ENCODE peak calls at places on chromosomes 4 and X, in seven cellular contexts. One of them, this sample, is unnamed. For H3K4me1, the result is how much of the 10 kb centered on the place peaks cover.

GRCh38 chr4:99202536-99202935 is 16.5 kb downstream of the ADH6 start:
- DNase-seq in right lobe of liver: no peak
- DNase-seq in colonic mucosa: no peak
- DNase-seq in K562: no peak
- DNase-seq in foreskin keratinocyte: no peak
- DNase-seq in tibial artery: peak
- DNase-seq in cardiac muscle cell: peak
- DNase-seq in this sample: no peak

GRCh38 chr4:2281575-2282343 is 19.9 kb upstream of the MXD4 start:
- DNase-seq in right lobe of liver: peak
- DNase-seq in colonic mucosa: no peak
- DNase-seq in K562: no peak
- DNase-seq in foreskin keratinocyte: no peak
- DNase-seq in tibial artery: no peak
- DNase-seq in cardiac muscle cell: no peak
- DNase-seq in this sample: peak

GRCh38 chr4:113153529-113154101 is 104.2 kb downstream of the ANK2 start:
- DNase-seq in right lobe of liver: no peak
- DNase-seq in colonic mucosa: no peak
- DNase-seq in K562: no peak
- DNase-seq in foreskin keratinocyte: no peak
- DNase-seq in tibial artery: no peak
- DNase-seq in cardiac muscle cell: peak
- DNase-seq in this sample: no peak

GRCh38 chr4:116702949-116703348 is 382.4 kb downstream of the TRAM1L1 start:
- DNase-seq in right lobe of liver: no peak
- DNase-seq in colonic mucosa: no peak
- DNase-seq in K562: no peak
- DNase-seq in foreskin keratinocyte: no peak
- DNase-seq in tibial artery: no peak
- DNase-seq in cardiac muscle cell: no peak
- DNase-seq in this sample: no peak

GRCh38 chrX:88937616-88938015 is 190.6 kb downstream of the CPXCR1 start:
- DNase-seq in right lobe of liver: no peak
- DNase-seq in colonic mucosa: no peak
- DNase-seq in K562: no peak
- DNase-seq in foreskin keratinocyte: no peak
- DNase-seq in tibial artery: no peak
- DNase-seq in cardiac muscle cell: no peak
- DNase-seq in this sample: no peak

GRCh38 chrX:145552643-145553042 is 265.0 kb upstream of the SLITRK2 start:
- DNase-seq in right lobe of liver: no peak
- DNase-seq in colonic mucosa: no peak
- DNase-seq in K562: no peak
- DNase-seq in foreskin keratinocyte: no peak
- DNase-seq in tibial artery: no peak
- DNase-seq in cardiac muscle cell: no peak
- DNase-seq in this sample: no peak

GRCh38 chr4:159352609-159353008 is 249.7 kb downstream of the RAPGEF2 start:
- DNase-seq in right lobe of liver: no peak
- DNase-seq in colonic mucosa: no peak
- DNase-seq in K562: no peak
- DNase-seq in foreskin keratinocyte: no peak
- DNase-seq in tibial artery: no peak
- DNase-seq in cardiac muscle cell: no peak
- DNase-seq in this sample: no peak

GRCh38 chrX:120251471-120252011 is 929 bp downstream of the ZBTB33 start:
- DNase-seq in right lobe of liver: peak
- DNase-seq in colonic mucosa: peak
- DNase-seq in K562: peak
- DNase-seq in foreskin keratinocyte: no peak
- DNase-seq in tibial artery: no peak
- DNase-seq in cardiac muscle cell: peak
- DNase-seq in this sample: peak

GRCh38 chr4:23058113-23058512 is 365.4 kb downstream of the GBA3 start:
- DNase-seq in right lobe of liver: no peak
- DNase-seq in colonic mucosa: no peak
- DNase-seq in K562: no peak
- DNase-seq in foreskin keratinocyte: no peak
- DNase-seq in tibial artery: no peak
- DNase-seq in cardiac muscle cell: no peak
- DNase-seq in this sample: no peak

GRCh38 chr4:18390655-18391369 is 369.3 kb upstream of the LCORL start:
- DNase-seq in right lobe of liver: no peak
- DNase-seq in colonic mucosa: no peak
- DNase-seq in K562: no peak
- DNase-seq in foreskin keratinocyte: no peak
- DNase-seq in tibial artery: no peak
- DNase-seq in cardiac muscle cell: no peak
- DNase-seq in this sample: no peak

GRCh38 chr4:140189846-140190245 is 35.9 kb upstream of the MAML3 start:
- DNase-seq in right lobe of liver: no peak
- DNase-seq in colonic mucosa: no peak
- DNase-seq in K562: no peak
- DNase-seq in foreskin keratinocyte: no peak
- DNase-seq in tibial artery: no peak
- DNase-seq in cardiac muscle cell: no peak
- DNase-seq in this sample: no peak

GRCh38 chr4:57342406-57342805 is 232.2 kb upstream of the IGFBP7 start:
- DNase-seq in right lobe of liver: no peak
- DNase-seq in colonic mucosa: no peak
- DNase-seq in K562: no peak
- DNase-seq in foreskin keratinocyte: no peak
- DNase-seq in tibial artery: no peak
- DNase-seq in cardiac muscle cell: peak
- DNase-seq in this sample: no peak

GRCh38 chr4:179325181-179325580 is 1882.9 kb upstream of the AGA start:
- DNase-seq in right lobe of liver: no peak
- DNase-seq in colonic mucosa: no peak
- DNase-seq in K562: no peak
- DNase-seq in foreskin keratinocyte: no peak
- DNase-seq in tibial artery: no peak
- DNase-seq in cardiac muscle cell: no peak
- DNase-seq in this sample: no peak

GRCh38 chr4:25797136-25797535 is 65.7 kb downstream of the SEL1L3 start:
- DNase-seq in right lobe of liver: no peak
- DNase-seq in colonic mucosa: no peak
- DNase-seq in K562: no peak
- DNase-seq in foreskin keratinocyte: no peak
- DNase-seq in tibial artery: no peak
- DNase-seq in cardiac muscle cell: no peak
- DNase-seq in this sample: no peak

GRCh38 chr4:183413562-183414200 is 30.8 kb upstream of the CDKN2AIP start:
- DNase-seq in right lobe of liver: no peak
- DNase-seq in colonic mucosa: no peak
- DNase-seq in K562: no peak
- DNase-seq in foreskin keratinocyte: no peak
- DNase-seq in tibial artery: no peak
- DNase-seq in cardiac muscle cell: no peak
- DNase-seq in this sample: no peak

GRCh38 chr4:10115271-10115656 is 1.3 kb downstream of the WDR1 start:
- DNase-seq in right lobe of liver: no peak
- DNase-seq in colonic mucosa: peak
- DNase-seq in K562: no peak
- DNase-seq in foreskin keratinocyte: no peak
- DNase-seq in tibial artery: no peak
- DNase-seq in cardiac muscle cell: peak
- DNase-seq in this sample: no peak

GRCh38 chr4:1216869-1217294 is 32.0 kb downstream of the CTBP1 start:
- DNase-seq in right lobe of liver: no peak
- DNase-seq in colonic mucosa: no peak
- DNase-seq in K562: no peak
- DNase-seq in foreskin keratinocyte: no peak
- DNase-seq in tibial artery: no peak
- DNase-seq in cardiac muscle cell: no peak
- DNase-seq in this sample: peak

GRCh38 chr4:15376145-15376544 is 51.7 kb upstream of the C1QTNF7 start:
- DNase-seq in right lobe of liver: no peak
- DNase-seq in colonic mucosa: no peak
- DNase-seq in K562: no peak
- DNase-seq in foreskin keratinocyte: no peak
- DNase-seq in tibial artery: no peak
- DNase-seq in cardiac muscle cell: no peak
- DNase-seq in this sample: no peak
- H3K27ac ChIP-seq in right lobe of liver: no peak
- H3K27ac ChIP-seq in colonic mucosa: peak
- H3K27ac ChIP-seq in K562: no peak
- H3K27ac ChIP-seq in foreskin keratinocyte: no peak
- H3K27ac ChIP-seq in tibial artery: no peak
- H3K27ac ChIP-seq in cardiac muscle cell: no peak
- H3K27ac ChIP-seq in this sample: no peak

GRCh38 chr4:38179690-38180299 is 219.6 kb downstream of the PTTG2 start:
- DNase-seq in right lobe of liver: peak
- DNase-seq in colonic mucosa: peak
- DNase-seq in K562: peak
- DNase-seq in foreskin keratinocyte: no peak
- DNase-seq in tibial artery: peak
- DNase-seq in cardiac muscle cell: peak
- DNase-seq in this sample: peak

GRCh38 chr4:38180456-38180855 is 220.3 kb downstream of the PTTG2 start:
- DNase-seq in right lobe of liver: no peak
- DNase-seq in colonic mucosa: no peak
- DNase-seq in K562: no peak
- DNase-seq in foreskin keratinocyte: no peak
- DNase-seq in tibial artery: no peak
- DNase-seq in cardiac muscle cell: no peak
- DNase-seq in this sample: no peak

GRCh38 chr4:38177792-38178665 is 217.8 kb downstream of the PTTG2 start:
- DNase-seq in right lobe of liver: peak
- DNase-seq in colonic mucosa: peak
- DNase-seq in K562: peak
- DNase-seq in foreskin keratinocyte: no peak
- DNase-seq in tibial artery: peak
- DNase-seq in cardiac muscle cell: peak
- DNase-seq in this sample: peak

GRCh38 chr4:38177035-38177791 is 217.0 kb downstream of the PTTG2 start:
- DNase-seq in right lobe of liver: peak
- DNase-seq in colonic mucosa: no peak
- DNase-seq in K562: no peak
- DNase-seq in foreskin keratinocyte: no peak
- DNase-seq in tibial artery: peak
- DNase-seq in cardiac muscle cell: peak
- DNase-seq in this sample: peak

GRCh38 chr4:38178666-38178995 is 218.4 kb downstream of the PTTG2 start:
- DNase-seq in right lobe of liver: no peak
- DNase-seq in colonic mucosa: no peak
- DNase-seq in K562: no peak
- DNase-seq in foreskin keratinocyte: no peak
- DNase-seq in tibial artery: no peak
- DNase-seq in cardiac muscle cell: no peak
- DNase-seq in this sample: no peak
- H3K4me1 ChIP-seq in right lobe of liver: under half
- H3K4me1 ChIP-seq in colonic mucosa: under half
- H3K4me1 ChIP-seq in K562: under half
- H3K4me1 ChIP-seq in foreskin keratinocyte: under half
- H3K4me1 ChIP-seq in tibial artery: under half
- H3K4me1 ChIP-seq in cardiac muscle cell: under half
- H3K4me1 ChIP-seq in this sample: under half

DNA sequence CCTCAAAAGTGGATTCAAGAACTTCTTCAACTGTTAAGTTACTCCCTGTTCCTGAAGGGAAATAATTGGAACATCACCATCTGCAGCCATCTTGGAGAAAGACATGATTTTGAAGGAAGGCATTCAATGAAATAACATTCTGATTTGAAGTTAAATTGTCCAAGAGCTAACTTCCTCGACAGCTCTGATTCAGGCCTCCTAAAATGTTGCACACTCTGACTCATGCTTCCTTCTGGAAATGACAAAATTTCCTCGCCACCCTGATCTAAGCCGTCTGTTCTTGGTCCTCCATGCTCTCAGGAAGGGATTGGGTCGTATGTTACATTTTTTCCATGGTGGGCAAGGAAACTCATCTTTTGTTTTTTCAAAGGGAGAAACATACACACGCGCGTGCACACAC is 496.9 kb upstream of the DIPK2B start:
- DNase-seq in right lobe of liver: no peak
- DNase-seq in colonic mucosa: no peak
- DNase-seq in K562: no peak
- DNase-seq in foreskin keratinocyte: no peak
- DNase-seq in tibial artery: no peak
- DNase-seq in cardiac muscle cell: peak
- DNase-seq in this sample: no peak
- H3K27ac ChIP-seq in right lobe of liver: no peak
- H3K27ac ChIP-seq in colonic mucosa: no peak
- H3K27ac ChIP-seq in K562: no peak
- H3K27ac ChIP-seq in foreskin keratinocyte: no peak
- H3K27ac ChIP-seq in tibial artery: no peak
- H3K27ac ChIP-seq in cardiac muscle cell: no peak
- H3K27ac ChIP-seq in this sample: no peak

GRCh38 chrX:45758319-45758718 is 557.6 kb upstream of the DIPK2B start:
- DNase-seq in right lobe of liver: no peak
- DNase-seq in colonic mucosa: no peak
- DNase-seq in K562: no peak
- DNase-seq in foreskin keratinocyte: no peak
- DNase-seq in tibial artery: no peak
- DNase-seq in cardiac muscle cell: peak
- DNase-seq in this sample: no peak

GRCh38 chrX:45760187-45760742 is 559.6 kb upstream of the DIPK2B start:
- DNase-seq in right lobe of liver: no peak
- DNase-seq in colonic mucosa: no peak
- DNase-seq in K562: no peak
- DNase-seq in foreskin keratinocyte: no peak
- DNase-seq in tibial artery: no peak
- DNase-seq in cardiac muscle cell: no peak
- DNase-seq in this sample: no peak

GRCh38 chrX:45757272-45757671 is 556.6 kb upstream of the DIPK2B start:
- DNase-seq in right lobe of liver: no peak
- DNase-seq in colonic mucosa: no peak
- DNase-seq in K562: no peak
- DNase-seq in foreskin keratinocyte: no peak
- DNase-seq in tibial artery: no peak
- DNase-seq in cardiac muscle cell: no peak
- DNase-seq in this sample: no peak

GRCh38 chrX:45756562-45756961 is 555.9 kb upstream of the DIPK2B start:
- DNase-seq in right lobe of liver: no peak
- DNase-seq in colonic mucosa: no peak
- DNase-seq in K562: no peak
- DNase-seq in foreskin keratinocyte: no peak
- DNase-seq in tibial artery: no peak
- DNase-seq in cardiac muscle cell: no peak
- DNase-seq in this sample: no peak

DNA sequence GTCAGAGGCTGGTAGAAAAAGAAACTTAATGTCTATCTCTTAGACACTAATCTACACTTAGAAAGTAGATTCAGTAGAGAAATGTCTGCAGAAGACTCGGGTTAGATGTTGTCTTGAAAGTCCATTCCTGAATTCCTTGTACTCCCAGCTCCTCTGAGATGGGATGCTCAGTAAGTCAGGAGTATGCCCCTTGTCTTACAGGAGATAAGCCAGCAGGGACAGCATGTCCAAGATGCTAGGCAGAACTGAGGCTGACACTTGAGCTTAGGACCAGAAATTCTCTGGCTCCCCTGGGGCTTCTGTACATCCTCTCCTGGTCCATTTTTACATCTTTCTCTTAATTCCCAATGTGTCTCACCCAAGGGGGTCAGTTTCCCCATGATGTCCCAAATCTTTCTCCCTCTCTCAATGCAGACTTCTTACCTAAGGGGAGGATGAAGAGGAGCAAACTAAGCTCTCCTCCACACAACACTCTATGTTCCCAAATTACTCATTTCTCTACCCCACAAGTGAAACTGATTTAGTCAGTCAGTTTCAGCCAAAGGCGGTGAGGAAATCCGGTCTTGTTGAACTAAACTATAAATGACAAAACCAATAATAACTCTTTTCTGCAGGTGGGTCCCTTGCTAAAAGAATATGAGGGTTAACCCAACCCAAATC is 558.2 kb upstream of the DIPK2B start:
- DNase-seq in right lobe of liver: no peak
- DNase-seq in colonic mucosa: no peak
- DNase-seq in K562: no peak
- DNase-seq in foreskin keratinocyte: no peak
- DNase-seq in tibial artery: no peak
- DNase-seq in cardiac muscle cell: no peak
- DNase-seq in this sample: no peak
- H3K4me1 ChIP-seq in right lobe of liver: under half
- H3K4me1 ChIP-seq in colonic mucosa: under half
- H3K4me1 ChIP-seq in K562: under half
- H3K4me1 ChIP-seq in foreskin keratinocyte: half or more
- H3K4me1 ChIP-seq in tibial artery: under half
- H3K4me1 ChIP-seq in cardiac muscle cell: under half
- H3K4me1 ChIP-seq in this sample: under half